ENCODE peak calls at places on chromosomes 2 and 18, in six cellular contexts. A is breast epithelium, B is heart left ventricle, Y is uterus, E is HCT116, S is A549. H is an unnamed sample.

GRCh38 chr18:79681484-79682387 is 2.1 kb downstream of the CTDP1 start:
- DNase-seq in A (no peak), B (no peak), Y (no peak), E (no peak), S (no peak), H (peak)

GRCh38 chr2:130261970-130262760 is 63.9 kb upstream of the TUBA3E start:
- DNase-seq in A (no peak), B (no peak), Y (peak), E (no peak), S (no peak), H (no peak)

GRCh38 chr18:51149605-51150429 is 47.7 kb downstream of the MEX3C start:
- DNase-seq in A (no peak), B (no peak), Y (no peak), E (no peak), S (no peak), H (no peak)

GRCh38 chr2:113233593-113234550 is 44.8 kb downstream of the PAX8 start:
- DNase-seq in A (no peak), B (no peak), Y (no peak), E (no peak), S (peak), H (no peak)

GRCh38 chr2:11406492-11407381 is 59.2 kb downstream of the E2F6 start:
- DNase-seq in A (no peak), B (no peak), Y (peak), E (no peak), S (no peak), H (no peak)

GRCh38 chr18:54852780-54853675 is 24.8 kb downstream of the RAB27B start:
- DNase-seq in A (no peak), B (no peak), Y (no peak), E (no peak), S (no peak), H (no peak)

GRCh38 chr2:37768491-37768925 is 97.1 kb upstream of the CDC42EP3 start:
- DNase-seq in A (no peak), B (no peak), Y (peak), E (no peak), S (peak), H (no peak)

GRCh38 chr2:6943971-6944370 is 26.8 kb downstream of the RNF144A start:
- DNase-seq in A (no peak), B (no peak), Y (no peak), E (no peak), S (no peak), H (no peak)

GRCh38 chr2:130766711-130767407 is 11.5 kb downstream of the AMER3 start:
- DNase-seq in A (no peak), B (no peak), Y (no peak), E (no peak), S (no peak), H (no peak)

GRCh38 chr2:165401285-165401852 is 68.1 kb upstream of the CSRNP3 start:
- DNase-seq in A (no peak), B (no peak), Y (peak), E (peak), S (no peak), H (no peak)

GRCh38 chr2:160411167-160411566 is 82.4 kb downstream of the RBMS1 start:
- DNase-seq in A (no peak), B (no peak), Y (no peak), E (no peak), S (no peak), H (no peak)

GRCh38 chr2:201057715-201058248 is 13.7 kb downstream of the HYCC2 start:
- DNase-seq in A (no peak), B (no peak), Y (no peak), E (no peak), S (no peak), H (no peak)

GRCh38 chr2:70070557-70071268 is 16.6 kb upstream of the PCBP1 start:
- DNase-seq in A (no peak), B (no peak), Y (peak), E (peak), S (peak), H (no peak)
- TF ChIP-seq POLR2A in A (no peak), B (no peak), Y (no peak), E (no peak), S (no peak), H (no peak)

GRCh38 chr2:216653931-216654365 is 20.7 kb downstream of the IGFBP2 start:
- DNase-seq in A (no peak), B (no peak), Y (no peak), E (no peak), S (no peak), H (no peak)
- H3K27ac ChIP-seq in A (peak), B (no peak), Y (no peak), E (no peak), S (no peak), H (no peak)

GRCh38 chr2:64217198-64217869 is 73.1 kb upstream of the PELI1 start:
- DNase-seq in A (no peak), B (no peak), Y (no peak), E (no peak), S (no peak), H (no peak)
- TF ChIP-seq CTCF in A (no peak), B (no peak), Y (no peak), E (peak), S (no peak), H (no peak)

DNA sequence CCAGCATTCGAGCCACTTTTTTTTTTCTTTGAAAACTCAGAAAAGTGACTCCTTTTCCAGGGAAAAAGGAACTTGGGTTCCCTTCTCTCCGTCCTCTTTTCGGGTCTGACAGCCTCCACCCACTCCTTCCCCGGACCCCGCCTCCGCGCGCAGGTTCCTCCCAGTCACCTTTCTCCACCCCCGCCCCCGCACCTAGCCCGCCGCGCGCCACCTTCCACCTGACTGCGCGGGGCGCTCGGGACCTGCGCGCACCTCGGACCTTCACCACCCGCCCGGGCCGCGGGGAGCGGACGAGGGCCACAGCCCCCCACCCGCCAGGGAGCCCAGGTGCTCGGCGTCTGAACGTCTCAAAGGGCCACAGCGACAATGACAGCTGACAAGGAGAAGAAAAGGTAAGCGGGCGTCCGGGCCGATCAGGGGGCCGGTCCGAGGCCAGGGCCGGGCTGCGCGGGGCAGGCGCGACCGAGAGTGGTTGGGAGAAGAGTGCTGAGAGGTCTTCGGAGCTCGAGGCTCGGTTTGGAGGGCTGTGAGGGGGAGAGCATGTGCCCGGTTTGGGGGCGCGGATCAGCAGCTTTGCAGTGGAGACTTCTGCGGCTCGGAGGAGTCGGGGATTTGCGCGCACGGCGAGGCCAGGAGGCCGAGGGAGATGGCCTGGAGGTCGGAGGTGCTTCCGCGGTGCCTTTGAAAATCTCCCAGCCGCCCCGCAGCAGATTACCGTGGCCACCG is 502 bp downstream of the EPAS1 start:
- DNase-seq in A (peak), B (peak), Y (peak), E (no peak), S (peak), H (peak)
- TF ChIP-seq POLR2A in A (peak), B (no peak), Y (no peak), E (peak), S (no peak), H (peak)

DNA sequence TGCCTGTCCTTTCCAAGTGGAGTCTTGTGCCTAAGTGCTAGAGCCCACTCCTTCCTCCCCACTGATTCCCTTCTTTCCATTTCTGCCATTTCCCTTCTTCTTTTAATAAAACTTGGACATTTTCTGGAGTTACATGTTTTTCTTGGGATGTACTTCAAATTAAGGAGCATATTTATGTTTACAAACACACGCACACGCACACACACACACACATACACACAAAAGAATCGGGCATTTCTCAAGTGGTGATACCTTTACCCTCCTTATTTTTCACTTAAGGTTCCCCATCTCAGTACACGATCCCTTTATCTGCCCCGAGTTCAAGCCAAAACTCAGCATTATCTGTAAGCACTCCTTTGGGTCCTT is 154.3 kb downstream of the TGIF1 start:
- DNase-seq in A (no peak), B (no peak), Y (no peak), E (no peak), S (no peak), H (no peak)
- H3K27ac ChIP-seq in A (peak), B (peak), Y (peak), E (peak), S (peak), H (peak)

H was measured in upper lobe of left lung.